ENCODE peak calls at places on chromosomes 11 and 22, in four cellular contexts. One of them, this sample, is unnamed.

GRCh38 chr11:108873938-108874337 is 209.1 kb downstream of the DDX10 start:
- DNase-seq in GM12878: no peak
- DNase-seq in IMR-90: no peak
- DNase-seq in K562: no peak
- DNase-seq in this sample: no peak

GRCh38 chr11:77087723-77088225 is 14.9 kb upstream of the OMP start:
- DNase-seq in GM12878: no peak
- DNase-seq in IMR-90: no peak
- DNase-seq in K562: no peak
- DNase-seq in this sample: no peak

GRCh38 chr11:35103366-35104194 is 35.4 kb upstream of the CD44 start:
- DNase-seq in GM12878: no peak
- DNase-seq in IMR-90: peak
- DNase-seq in K562: no peak
- DNase-seq in this sample: no peak

GRCh38 chr11:8336356-8337114 is 72.9 kb upstream of the LMO1 start:
- DNase-seq in GM12878: no peak
- DNase-seq in IMR-90: no peak
- DNase-seq in K562: no peak
- DNase-seq in this sample: no peak

GRCh38 chr11:7278314-7278917 is 26.7 kb downstream of the SYT9 start:
- DNase-seq in GM12878: no peak
- DNase-seq in IMR-90: peak
- DNase-seq in K562: peak
- DNase-seq in this sample: peak

GRCh38 chr11:68735125-68735524 is 16.2 kb downstream of the TESMIN start:
- DNase-seq in GM12878: no peak
- DNase-seq in IMR-90: no peak
- DNase-seq in K562: no peak
- DNase-seq in this sample: no peak

GRCh38 chr22:31723699-31724098 is 26.2 kb downstream of the PRR14L start:
- DNase-seq in GM12878: no peak
- DNase-seq in IMR-90: no peak
- DNase-seq in K562: no peak
- DNase-seq in this sample: no peak

GRCh38 chr22:50532824-50533344 is 3.1 kb upstream of the TYMP start:
- DNase-seq in GM12878: no peak
- DNase-seq in IMR-90: no peak
- DNase-seq in K562: no peak
- DNase-seq in this sample: no peak

GRCh38 chr11:119179983-119180382 is 5.3 kb upstream of the NHERF4 start:
- DNase-seq in GM12878: no peak
- DNase-seq in IMR-90: no peak
- DNase-seq in K562: no peak
- DNase-seq in this sample: no peak

GRCh38 chr11:61113209-61113608 is 10.9 kb downstream of the CD5 start:
- DNase-seq in GM12878: no peak
- DNase-seq in IMR-90: no peak
- DNase-seq in K562: no peak
- DNase-seq in this sample: no peak

GRCh38 chr22:20582520-20583361 is 75.3 kb downstream of the MED15 start:
- DNase-seq in GM12878: no peak
- DNase-seq in IMR-90: no peak
- DNase-seq in K562: no peak
- DNase-seq in this sample: no peak

GRCh38 chr11:17098038-17098437 is 20.6 kb upstream of the RPS13 start:
- DNase-seq in GM12878: no peak
- DNase-seq in IMR-90: no peak
- DNase-seq in K562: no peak
- DNase-seq in this sample: no peak

GRCh38 chr22:46813816-46814597 is 51.6 kb downstream of the TBC1D22A start:
- DNase-seq in GM12878: no peak
- DNase-seq in IMR-90: peak
- DNase-seq in K562: no peak
- DNase-seq in this sample: no peak

GRCh38 chr11:59102259-59102765 is 4.7 kb upstream of the FAM111B start:
- DNase-seq in GM12878: peak
- DNase-seq in IMR-90: peak
- DNase-seq in K562: peak
- DNase-seq in this sample: peak

GRCh38 chr11:69659591-69659990 is 15.6 kb downstream of the LTO1 start:
- DNase-seq in GM12878: no peak
- DNase-seq in IMR-90: no peak
- DNase-seq in K562: no peak
- DNase-seq in this sample: no peak

GRCh38 chr11:79441159-79441875 is 487 bp upstream of the TENM4 start:
- DNase-seq in GM12878: no peak
- DNase-seq in IMR-90: peak
- DNase-seq in K562: no peak
- DNase-seq in this sample: no peak

GRCh38 chr11:124301482-124301881 is 12.3 kb downstream of the OR8D1 start:
- DNase-seq in GM12878: no peak
- DNase-seq in IMR-90: peak
- DNase-seq in K562: no peak
- DNase-seq in this sample: no peak

GRCh38 chr22:19848298-19849224 is 6.1 kb downstream of the GNB1L start:
- DNase-seq in GM12878: no peak
- DNase-seq in IMR-90: no peak
- DNase-seq in K562: peak
- DNase-seq in this sample: peak

GRCh38 chr11:36425593-36426206 is 84.4 kb downstream of the TRAF6 start:
- DNase-seq in GM12878: no peak
- DNase-seq in IMR-90: peak
- DNase-seq in K562: no peak
- DNase-seq in this sample: no peak

GRCh38 chr22:46893281-46894020 is 131.0 kb downstream of the TBC1D22A start:
- DNase-seq in GM12878: no peak
- DNase-seq in IMR-90: no peak
- DNase-seq in K562: no peak
- DNase-seq in this sample: no peak

GRCh38 chr11:65891180-65892136 is 985 bp downstream of the CCDC85B start:
- DNase-seq in GM12878: no peak
- DNase-seq in IMR-90: no peak
- DNase-seq in K562: no peak
- DNase-seq in this sample: peak

GRCh38 chr11:119699227-119699626 is 29.8 kb downstream of the NECTIN1 start:
- DNase-seq in GM12878: no peak
- DNase-seq in IMR-90: no peak
- DNase-seq in K562: no peak
- DNase-seq in this sample: no peak

GRCh38 chr11:76257040-76257730 is 50.9 kb upstream of the WNT11 start:
- DNase-seq in GM12878: no peak
- DNase-seq in IMR-90: no peak
- DNase-seq in K562: no peak
- DNase-seq in this sample: no peak

GRCh38 chr11:10654211-10655150 is 39.1 kb downstream of the IRAG1 start:
- DNase-seq in GM12878: peak
- DNase-seq in IMR-90: peak
- DNase-seq in K562: peak
- DNase-seq in this sample: peak

GRCh38 chr11:77865805-77866204 is 44.9 kb downstream of the AAMDC start:
- DNase-seq in GM12878: no peak
- DNase-seq in IMR-90: peak
- DNase-seq in K562: no peak
- DNase-seq in this sample: no peak

GRCh38 chr22:21447694-21448402 is 19.3 kb upstream of the TMEM191C start:
- DNase-seq in GM12878: no peak
- DNase-seq in IMR-90: no peak
- DNase-seq in K562: peak
- DNase-seq in this sample: peak

GRCh38 chr11:65027213-65028067 is at the start of gene SNX15:
- DNase-seq in GM12878: peak
- DNase-seq in IMR-90: peak
- DNase-seq in K562: peak
- DNase-seq in this sample: peak

GRCh38 chr11:115929618-115930129 is 425.5 kb upstream of the CADM1 start:
- DNase-seq in GM12878: peak
- DNase-seq in IMR-90: no peak
- DNase-seq in K562: no peak
- DNase-seq in this sample: no peak

GRCh38 chr22:39170825-39171622 is 18.5 kb upstream of the CBX7 start:
- DNase-seq in GM12878: peak
- DNase-seq in IMR-90: peak
- DNase-seq in K562: peak
- DNase-seq in this sample: peak

GRCh38 chr11:34621876-34622275 is 983 bp downstream of the EHF start:
- DNase-seq in GM12878: no peak
- DNase-seq in IMR-90: no peak
- DNase-seq in K562: no peak
- DNase-seq in this sample: no peak

GRCh38 chr11:64787526-64788320 is 9.4 kb upstream of the SF1 start:
- DNase-seq in GM12878: no peak
- DNase-seq in IMR-90: peak
- DNase-seq in K562: peak
- DNase-seq in this sample: peak

GRCh38 chr11:92253945-92254344 is 29.3 kb downstream of the FAT3 start:
- DNase-seq in GM12878: no peak
- DNase-seq in IMR-90: no peak
- DNase-seq in K562: no peak
- DNase-seq in this sample: no peak

GRCh38 chr11:33552756-33553155 is 147.9 kb downstream of the C11orf91 start:
- DNase-seq in GM12878: no peak
- DNase-seq in IMR-90: peak
- DNase-seq in K562: no peak
- DNase-seq in this sample: no peak

GRCh38 chr22:27401321-27401720 is 400.2 kb downstream of the MN1 start:
- DNase-seq in GM12878: no peak
- DNase-seq in IMR-90: peak
- DNase-seq in K562: no peak
- DNase-seq in this sample: no peak

GRCh38 chr11:71302911-71303310 is 50.5 kb upstream of the SHANK2 start:
- DNase-seq in GM12878: no peak
- DNase-seq in IMR-90: no peak
- DNase-seq in K562: no peak
- DNase-seq in this sample: peak

GRCh38 chr22:31082606-31083376 is 1.7 kb downstream of the SMTN start:
- DNase-seq in GM12878: no peak
- DNase-seq in IMR-90: peak
- DNase-seq in K562: peak
- DNase-seq in this sample: peak

GRCh38 chr11:125869526-125869925 is 17.9 kb upstream of the HYLS1 start:
- DNase-seq in GM12878: no peak
- DNase-seq in IMR-90: no peak
- DNase-seq in K562: no peak
- DNase-seq in this sample: no peak

GRCh38 chr11:115085461-115086220 is 407.3 kb downstream of the NXPE2 start:
- DNase-seq in GM12878: no peak
- DNase-seq in IMR-90: no peak
- DNase-seq in K562: no peak
- DNase-seq in this sample: no peak

GRCh38 chr11:14414470-14415461 is 55.8 kb upstream of the RRAS2 start:
- DNase-seq in GM12878: peak
- DNase-seq in IMR-90: peak
- DNase-seq in K562: peak
- DNase-seq in this sample: no peak
- TF ChIP-seq ELK1 in GM12878: no peak
- TF ChIP-seq ELK1 in IMR-90: no peak
- TF ChIP-seq ELK1 in K562: no peak
- TF ChIP-seq ELK1 in this sample: no peak

GRCh38 chr11:88332851-88333250 is 4.7 kb downstream of the CTSC start:
- DNase-seq in GM12878: no peak
- DNase-seq in IMR-90: no peak
- DNase-seq in K562: no peak
- DNase-seq in this sample: no peak

GRCh38 chr11:88327061-88327460 is 10.5 kb downstream of the CTSC start:
- DNase-seq in GM12878: no peak
- DNase-seq in IMR-90: no peak
- DNase-seq in K562: no peak
- DNase-seq in this sample: no peak

GRCh38 chr11:88330826-88331428 is 6.6 kb downstream of the CTSC start:
- DNase-seq in GM12878: no peak
- DNase-seq in IMR-90: no peak
- DNase-seq in K562: no peak
- DNase-seq in this sample: no peak

GRCh38 chr11:88327462-88328143 is 9.9 kb downstream of the CTSC start:
- DNase-seq in GM12878: no peak
- DNase-seq in IMR-90: no peak
- DNase-seq in K562: no peak
- DNase-seq in this sample: no peak

GRCh38 chr11:88329563-88330250 is 7.8 kb downstream of the CTSC start:
- DNase-seq in GM12878: no peak
- DNase-seq in IMR-90: no peak
- DNase-seq in K562: no peak
- DNase-seq in this sample: no peak
- TF ChIP-seq ELK1 in GM12878: no peak
- TF ChIP-seq ELK1 in IMR-90: no peak
- TF ChIP-seq ELK1 in K562: no peak
- TF ChIP-seq ELK1 in this sample: no peak

GRCh38 chr11:14070866-14071265 is 108.3 kb downstream of the SPON1 start:
- DNase-seq in GM12878: no peak
- DNase-seq in IMR-90: no peak
- DNase-seq in K562: no peak
- DNase-seq in this sample: no peak
- TF ChIP-seq ELK1 in GM12878: no peak
- TF ChIP-seq ELK1 in IMR-90: no peak
- TF ChIP-seq ELK1 in K562: no peak
- TF ChIP-seq ELK1 in this sample: no peak

DNA sequence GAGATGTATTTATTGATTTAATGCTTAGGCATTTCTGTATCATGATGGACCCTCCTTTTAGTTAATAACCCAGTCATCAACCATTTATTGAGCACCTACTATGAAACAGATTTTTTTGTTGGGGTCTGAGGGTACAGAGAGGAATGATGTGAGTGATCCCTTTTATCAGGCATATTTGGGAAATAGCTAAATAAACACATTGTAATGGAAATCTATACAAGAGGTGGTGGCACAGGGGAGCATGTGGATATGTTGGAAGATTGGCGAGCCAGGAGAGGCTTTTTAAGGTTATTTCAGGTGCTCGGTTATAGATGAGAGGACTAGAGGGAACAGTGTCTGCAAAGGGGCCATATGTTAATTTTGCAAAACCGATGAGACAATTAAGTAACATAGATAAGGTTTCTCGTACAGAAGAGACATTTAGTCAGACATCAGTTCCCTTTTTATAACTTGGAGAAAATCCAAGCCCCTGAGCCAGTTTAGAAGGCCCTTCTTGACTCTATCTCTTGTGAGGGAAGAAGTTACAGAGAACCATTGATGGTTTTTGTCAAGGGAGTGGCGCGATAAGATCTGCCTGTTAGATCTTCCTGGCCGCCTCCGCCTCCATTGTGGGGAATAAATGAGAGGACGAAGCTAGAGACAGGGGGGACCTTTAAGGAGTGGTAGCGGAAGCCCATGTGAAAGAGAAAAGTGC is 2.0 kb downstream of the ATXN10 start:
- DNase-seq in GM12878: no peak
- DNase-seq in IMR-90: no peak
- DNase-seq in K562: peak
- DNase-seq in this sample: no peak
- TF ChIP-seq ELK1 in GM12878: no peak
- TF ChIP-seq ELK1 in IMR-90: no peak
- TF ChIP-seq ELK1 in K562: no peak
- TF ChIP-seq ELK1 in this sample: no peak

This sample was measured in A549.